ENCODE peak calls at places on chromosome 16, in nine cellular contexts. C is testis, F is IMR-90, M is spleen, X is uterus, L is Peyer's patch, D is right lobe of liver, B is ovary, E is thyroid gland. A is an unnamed sample.

GRCh38 chr16:16196099-16196498 is 27.2 kb downstream of the ABCC6 start:
- DNase-seq in C (no peak), F (no peak), M (no peak), X (no peak), L (no peak), D (no peak), B (no peak), E (no peak), A (no peak)

GRCh38 chr16:23232806-23233205 is 50.3 kb downstream of the SCNN1G start:
- DNase-seq in C (no peak), F (no peak), M (no peak), X (no peak), L (no peak), D (no peak), B (no peak), E (peak), A (no peak)

GRCh38 chr16:31052131-31052530 is 18.8 kb downstream of the STX4 start:
- DNase-seq in C (no peak), F (peak), M (no peak), X (no peak), L (no peak), D (no peak), B (no peak), E (no peak), A (peak)

GRCh38 chr16:65044861-65045260 is 77.0 kb downstream of the CDH11 start:
- DNase-seq in C (peak), F (peak), M (no peak), X (no peak), L (no peak), D (no peak), B (no peak), E (no peak), A (no peak)

GRCh38 chr16:11698271-11698689 is 30.0 kb downstream of the SNN start:
- DNase-seq in C (no peak), F (peak), M (no peak), X (no peak), L (no peak), D (peak), B (no peak), E (no peak), A (peak)

GRCh38 chr16:64898159-64898558 is 223.7 kb downstream of the CDH11 start:
- DNase-seq in C (no peak), F (no peak), M (no peak), X (no peak), L (no peak), D (no peak), B (no peak), E (no peak), A (no peak)

GRCh38 chr16:71780521-71781089 is 28.0 kb downstream of the AP1G1 start:
- DNase-seq in C (no peak), F (no peak), M (no peak), X (no peak), L (no peak), D (no peak), B (no peak), E (no peak), A (no peak)

GRCh38 chr16:11076259-11077018 is 132.1 kb downstream of the CLEC16A start:
- DNase-seq in C (no peak), F (peak), M (no peak), X (no peak), L (peak), D (no peak), B (no peak), E (no peak), A (no peak)

GRCh38 chr16:54342001-54342776 is 55.6 kb upstream of the IRX3 start:
- DNase-seq in C (no peak), F (no peak), M (no peak), X (no peak), L (no peak), D (no peak), B (no peak), E (no peak), A (peak)

GRCh38 chr16:57575468-57576277 is 33.2 kb downstream of the ADGRG5 start:
- DNase-seq in C (no peak), F (no peak), M (no peak), X (peak), L (peak), D (no peak), B (no peak), E (no peak), A (no peak)

GRCh38 chr16:12262454-12263180 is 286.1 kb downstream of the SNX29 start:
- DNase-seq in C (no peak), F (peak), M (no peak), X (no peak), L (no peak), D (peak), B (no peak), E (peak), A (no peak)

GRCh38 chr16:71917900-71918299 is 22.6 kb downstream of the IST1 start:
- DNase-seq in C (no peak), F (peak), M (no peak), X (no peak), L (no peak), D (no peak), B (no peak), E (no peak), A (no peak)

GRCh38 chr16:76766538-76766937 is 424.5 kb upstream of the MON1B start:
- DNase-seq in C (no peak), F (no peak), M (no peak), X (no peak), L (no peak), D (no peak), B (no peak), E (no peak), A (no peak)

GRCh38 chr16:27254262-27254811 is 14.2 kb downstream of the NSMCE1 start:
- DNase-seq in C (no peak), F (no peak), M (no peak), X (no peak), L (peak), D (peak), B (no peak), E (no peak), A (no peak)

GRCh38 chr16:20385844-20386832 is 18.4 kb downstream of the PDILT start:
- DNase-seq in C (peak), F (peak), M (peak), X (peak), L (peak), D (peak), B (peak), E (peak), A (peak)

GRCh38 chr16:81201267-81201666 is 37.2 kb upstream of the BCO1 start:
- DNase-seq in C (no peak), F (peak), M (no peak), X (no peak), L (no peak), D (peak), B (no peak), E (no peak), A (no peak)

GRCh38 chr16:75111514-75112280 is 4.9 kb downstream of the LDHD start:
- DNase-seq in C (no peak), F (no peak), M (peak), X (peak), L (no peak), D (no peak), B (no peak), E (no peak), A (no peak)

GRCh38 chr16:50282010-50282538 is 15.7 kb downstream of the ADCY7 start:
- DNase-seq in C (peak), F (no peak), M (peak), X (no peak), L (peak), D (peak), B (no peak), E (peak), A (peak)

GRCh38 chr16:87828071-87828971 is 41.0 kb downstream of the SLC7A5 start:
- DNase-seq in C (no peak), F (no peak), M (no peak), X (no peak), L (no peak), D (no peak), B (no peak), E (no peak), A (no peak)

GRCh38 chr16:28478511-28479180 is 6.5 kb upstream of the NPIPB7 start:
- DNase-seq in C (no peak), F (no peak), M (no peak), X (no peak), L (no peak), D (peak), B (no peak), E (no peak), A (no peak)

GRCh38 chr16:21598676-21599157 is 660 bp upstream of the METTL9 start:
- DNase-seq in C (peak), F (no peak), M (no peak), X (no peak), L (peak), D (no peak), B (no peak), E (no peak), A (peak)

GRCh38 chr16:54707813-54708212 is 222.9 kb upstream of the IRX5 start:
- DNase-seq in C (no peak), F (no peak), M (no peak), X (no peak), L (no peak), D (no peak), B (no peak), E (no peak), A (no peak)

GRCh38 chr16:9847146-9847545 is 335.1 kb downstream of the GRIN2A start:
- DNase-seq in C (no peak), F (no peak), M (no peak), X (no peak), L (no peak), D (no peak), B (no peak), E (no peak), A (no peak)

GRCh38 chr16:50573947-50574751 is 26.0 kb downstream of the NKD1 start:
- DNase-seq in C (no peak), F (no peak), M (no peak), X (peak), L (no peak), D (no peak), B (peak), E (no peak), A (no peak)

GRCh38 chr16:48576927-48577326 is 33.1 kb downstream of the N4BP1 start:
- DNase-seq in C (no peak), F (peak), M (no peak), X (no peak), L (no peak), D (no peak), B (no peak), E (no peak), A (no peak)

GRCh38 chr16:73329363-73330306 is 281.7 kb upstream of the ZFHX3 start:
- DNase-seq in C (no peak), F (no peak), M (no peak), X (no peak), L (no peak), D (no peak), B (no peak), E (no peak), A (peak)

GRCh38 chr16:66026211-66026610 is 340.3 kb upstream of the CDH5 start:
- DNase-seq in C (no peak), F (no peak), M (no peak), X (no peak), L (no peak), D (peak), B (no peak), E (no peak), A (no peak)

GRCh38 chr16:49834496-49835009 is 21.4 kb downstream of the ZNF423 start:
- DNase-seq in C (peak), F (no peak), M (no peak), X (peak), L (no peak), D (no peak), B (peak), E (peak), A (no peak)

GRCh38 chr16:12150600-12150999 is 174.1 kb downstream of the SNX29 start:
- DNase-seq in C (no peak), F (no peak), M (no peak), X (no peak), L (no peak), D (no peak), B (no peak), E (no peak), A (no peak)

GRCh38 chr16:3161235-3162018 is 26.6 kb upstream of the OR1F1 start:
- DNase-seq in C (no peak), F (no peak), M (peak), X (no peak), L (no peak), D (no peak), B (no peak), E (no peak), A (no peak)

DNA sequence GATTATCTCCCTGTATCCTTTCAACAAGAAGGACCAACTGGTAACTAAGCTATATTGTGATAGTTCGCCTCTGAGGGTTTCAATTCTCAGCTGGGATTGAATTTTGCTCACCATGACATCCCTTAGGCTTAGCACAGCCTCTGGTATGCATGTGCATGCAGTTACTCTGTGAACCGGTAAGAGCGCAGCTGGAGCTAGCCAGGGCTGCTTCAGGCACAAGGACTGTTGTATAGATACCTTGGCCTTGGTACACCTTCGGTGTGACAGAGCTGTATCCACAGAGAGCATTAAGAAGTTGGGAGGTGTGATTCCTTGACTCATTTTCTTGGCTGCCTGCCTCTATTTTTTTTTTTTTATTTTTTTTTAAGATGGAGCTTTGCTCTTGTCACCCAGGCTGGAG is 2.3 kb upstream of the NUTF2 start:
- DNase-seq in C (no peak), F (peak), M (no peak), X (no peak), L (no peak), D (no peak), B (no peak), E (no peak), A (no peak)
- TF ChIP-seq CTCF in C (no peak), F (no peak), M (no peak), X (no peak), L (no peak), D (no peak), B (no peak), E (no peak), A (no peak)

GRCh38 chr16:1615761-1616160 is 3.6 kb downstream of the CRAMP1 start:
- DNase-seq in C (no peak), F (peak), M (no peak), X (no peak), L (no peak), D (no peak), B (no peak), E (no peak), A (no peak)
- H3K4me3 ChIP-seq in C (no peak), F (peak), M (no peak), X (no peak), L (peak), D (no peak), B (no peak), E (no peak), A (no peak)

DNA sequence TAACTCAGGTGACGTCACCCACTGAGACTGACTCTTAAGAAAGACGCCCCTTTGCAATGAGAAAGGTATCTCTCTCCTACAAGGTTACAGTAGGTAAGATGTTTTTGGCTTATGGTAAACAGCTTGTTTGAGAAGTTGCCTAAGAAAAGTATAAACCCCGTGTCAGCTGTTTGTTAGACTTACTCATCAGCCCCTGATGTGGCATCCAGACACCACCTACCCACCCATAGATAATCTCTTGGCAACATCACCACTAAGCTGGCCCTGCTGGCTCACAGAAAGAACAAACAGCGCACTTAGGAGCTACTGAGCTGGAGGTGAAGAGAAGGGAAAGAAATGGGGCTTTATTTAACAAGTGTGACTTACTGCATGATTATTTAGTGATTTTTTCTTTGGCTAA is 121.0 kb downstream of the PARN start:
- DNase-seq in C (no peak), F (peak), M (no peak), X (no peak), L (no peak), D (no peak), B (no peak), E (no peak), A (no peak)
- TF ChIP-seq POLR2A in C (no peak), F (no peak), M (no peak), X (no peak), L (no peak), D (no peak), B (no peak), E (no peak), A (no peak)

GRCh38 chr16:67407788-67408452 is 8.4 kb downstream of the ZDHHC1 start:
- DNase-seq in C (no peak), F (no peak), M (no peak), X (no peak), L (no peak), D (no peak), B (no peak), E (no peak), A (no peak)
- TF ChIP-seq CTCF in C (no peak), F (peak), M (no peak), X (no peak), L (no peak), D (no peak), B (no peak), E (no peak), A (no peak)

DNA sequence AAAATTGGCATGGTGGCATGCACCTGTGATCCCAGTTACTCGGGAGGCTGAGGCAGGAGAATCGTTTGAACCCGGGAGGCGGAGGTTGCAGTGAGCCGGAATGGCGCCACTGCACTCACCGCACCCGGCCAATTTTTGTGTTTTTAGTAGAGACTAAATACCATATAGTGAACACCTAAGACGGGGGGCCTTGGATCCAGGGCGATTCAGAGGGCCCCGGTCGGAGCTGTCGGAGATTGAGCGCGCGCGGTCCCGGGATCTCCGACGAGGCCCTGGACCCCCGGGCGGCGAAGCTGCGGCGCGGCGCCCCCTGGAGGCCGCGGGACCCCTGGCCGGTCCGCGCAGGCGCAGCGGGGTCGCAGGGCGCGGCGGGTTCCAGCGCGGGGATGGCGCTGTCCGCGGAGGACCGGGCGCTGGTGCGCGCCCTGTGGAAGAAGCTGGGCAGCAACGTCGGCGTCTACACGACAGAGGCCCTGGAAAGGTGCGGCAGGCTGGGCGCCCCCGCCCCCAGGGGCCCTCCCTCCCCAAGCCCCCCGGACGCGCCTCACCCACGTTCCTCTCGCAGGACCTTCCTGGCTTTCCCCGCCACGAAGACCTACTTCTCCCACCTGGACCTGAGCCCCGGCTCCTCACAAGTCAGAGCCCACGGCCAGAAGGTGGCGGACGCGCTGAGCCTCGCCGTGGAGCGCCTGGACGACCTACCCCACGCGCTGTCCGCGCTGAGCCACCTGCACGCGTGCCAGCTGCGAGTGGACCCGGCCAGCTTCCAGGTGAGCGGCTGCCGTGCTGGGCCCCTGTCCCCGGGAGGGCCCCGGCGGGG is at the start of gene HBQ1:
- DNase-seq in C (no peak), F (no peak), M (no peak), X (no peak), L (no peak), D (no peak), B (no peak), E (peak), A (no peak)
- H3K4me3 ChIP-seq in C (peak), F (peak), M (peak), X (no peak), L (peak), D (no peak), B (peak), E (no peak), A (no peak)